ENCODE peak calls at places on chromosomes 13 and 19, in ten cellular contexts. F, S, N, U, L, Z, P, R, Q and I are unnamed samples.

GRCh38 chr13:48125794-48126228 is 30.9 kb upstream of the MED4 start:
- DNase-seq in F (peak; percentile 61), S (no peak), N (no peak), U (no peak), L (no peak), Z (no peak), P (no peak), R (no peak), Q (no peak), I (no peak)

GRCh38 chr13:84834201-84834600 is 951.9 kb upstream of the SLITRK1 start:
- DNase-seq in F (no peak), S (no peak), N (no peak), U (no peak), L (no peak), Z (no peak), P (no peak), R (no peak), Q (no peak), I (no peak)

GRCh38 chr19:17846146-17846545 is 1.6 kb downstream of the JAK3 start:
- DNase-seq in F (no peak), S (no peak), N (no peak), U (no peak), L (no peak), Z (no peak), P (peak; percentile 16), R (no peak), Q (no peak), I (no peak)

GRCh38 chr19:34305221-34306058 is 51.1 kb downstream of the GARRE1 start:
- DNase-seq in F (peak; percentile 76), S (no peak), N (no peak), U (no peak), L (no peak), Z (no peak), P (no peak), R (no peak), Q (no peak), I (no peak)

GRCh38 chr13:111937763-111938375 is 129.1 kb upstream of the SOX1 start:
- DNase-seq in F (peak; percentile 10), S (no peak), N (peak; percentile 10), U (no peak), L (no peak), Z (no peak), P (no peak), R (no peak), Q (no peak), I (no peak)

GRCh38 chr13:110433014-110433413 is 125.9 kb downstream of the COL4A2 start:
- DNase-seq in F (no peak), S (no peak), N (no peak), U (no peak), L (peak; percentile 91), Z (no peak), P (no peak), R (no peak), Q (no peak), I (no peak)

GRCh38 chr19:56566904-56567273 is 379 bp upstream of the ZNF470 start:
- DNase-seq in F (no peak), S (peak; percentile 39), N (peak; percentile 45), U (peak; percentile 64), L (peak; percentile 70), Z (peak; percentile 64), P (no peak), R (peak; percentile 6), Q (peak; percentile 57), I (peak; percentile 68)

GRCh38 chr19:11338569-11339253 is 746 bp downstream of the RAB3D start:
- DNase-seq in F (no peak), S (no peak), N (peak; percentile 63), U (no peak), L (no peak), Z (no peak), P (no peak), R (no peak), Q (no peak), I (no peak)

GRCh38 chr13:91381371-91381770 is 17.1 kb upstream of the GPC5 start:
- DNase-seq in F (peak; percentile 47), S (no peak), N (no peak), U (no peak), L (no peak), Z (no peak), P (no peak), R (no peak), Q (no peak), I (peak; percentile 60)

GRCh38 chr19:51726049-51726448 is 2.3 kb upstream of the HAS1 start:
- DNase-seq in F (peak; percentile 28), S (no peak), N (no peak), U (no peak), L (peak; percentile 77), Z (peak; percentile 71), P (no peak), R (no peak), Q (no peak), I (peak; percentile 16)

GRCh38 chr19:49224856-49225255 is 67.3 kb downstream of the TRPM4 start:
- DNase-seq in F (peak; percentile 76), S (peak; percentile 19), N (peak; percentile 42), U (peak; percentile 49), L (peak; percentile 56), Z (peak; percentile 65), P (no peak), R (no peak), Q (no peak), I (peak; percentile 83)

GRCh38 chr13:112781287-112781686 is 91.4 kb downstream of the ATP11A start:
- DNase-seq in F (peak; percentile 47), S (no peak), N (no peak), U (no peak), L (no peak), Z (no peak), P (no peak), R (no peak), Q (no peak), I (peak; percentile 19)

GRCh38 chr19:42553292-42554045 is 25.2 kb upstream of the CEACAM1 start:
- DNase-seq in F (peak; percentile 51), S (no peak), N (peak; percentile 57), U (no peak), L (peak; percentile 59), Z (peak; percentile 44), P (no peak), R (no peak), Q (no peak), I (no peak)

GRCh38 chr13:48009298-48009697 is 8.2 kb upstream of the SUCLA2 start:
- DNase-seq in F (peak; percentile 73), S (no peak), N (no peak), U (no peak), L (no peak), Z (no peak), P (no peak), R (no peak), Q (no peak), I (no peak)

GRCh38 chr13:74778087-74778486 is 643.9 kb upstream of the KLF12 start:
- DNase-seq in F (no peak), S (no peak), N (no peak), U (no peak), L (no peak), Z (no peak), P (no peak), R (no peak), Q (no peak), I (no peak)